ENCODE peak calls at places on chromosomes 5 and 9, in nine cellular contexts. One of them, this sample, is unnamed.

GRCh38 chr5:139741823-139742172 is 53.8 kb upstream of the PSD2 start:
- DNase-seq in mucosa of gallbladder: no peak
- DNase-seq in NCI-H1694: no peak
- DNase-seq in activated CD8-positive, alpha-beta memory T cell treated with anti-CD3 and anti-CD28 coated beads for 48 hours: no peak
- DNase-seq in cortex of kidney: no peak
- DNase-seq in stimulated activated CD4-positive, alpha-beta T cell treated with anti-CD3 and anti-CD28 coated beads, Interleukin-2, amount 100 ng/mL, for 48 hours: no peak
- DNase-seq in choroid plexus epithelial cell: no peak
- DNase-seq in GM12891: no peak
- DNase-seq in stimulated activated CD8-positive, alpha-beta memory T cell treated with anti-CD3 and anti-CD28 coated beads, Interleukin-7, amount 100 ng/mL, for 1 hour: no peak
- DNase-seq in this sample: no peak

GRCh38 chr5:178827636-178828035 is 32.1 kb upstream of the ZNF354B start:
- DNase-seq in activated CD8-positive, alpha-beta memory T cell treated with anti-CD3 and anti-CD28 coated beads for 48 hours: no peak
- DNase-seq in NCI-H1694: no peak
- DNase-seq in stimulated activated CD4-positive, alpha-beta T cell treated with anti-CD3 and anti-CD28 coated beads, Interleukin-2, amount 100 ng/mL, for 48 hours: no peak
- DNase-seq in mucosa of gallbladder: no peak
- DNase-seq in stimulated activated CD8-positive, alpha-beta memory T cell treated with anti-CD3 and anti-CD28 coated beads, Interleukin-7, amount 100 ng/mL, for 1 hour: no peak
- DNase-seq in cortex of kidney: no peak
- DNase-seq in GM12891: no peak
- DNase-seq in choroid plexus epithelial cell: no peak
- DNase-seq in this sample: no peak

GRCh38 chr5:1772634-1773033 is 27.0 kb downstream of the MRPL36 start:
- DNase-seq in mucosa of gallbladder: no peak
- DNase-seq in choroid plexus epithelial cell: peak
- DNase-seq in NCI-H1694: no peak
- DNase-seq in stimulated activated CD4-positive, alpha-beta T cell treated with anti-CD3 and anti-CD28 coated beads, Interleukin-2, amount 100 ng/mL, for 48 hours: no peak
- DNase-seq in cortex of kidney: no peak
- DNase-seq in activated CD8-positive, alpha-beta memory T cell treated with anti-CD3 and anti-CD28 coated beads for 48 hours: no peak
- DNase-seq in GM12891: no peak
- DNase-seq in stimulated activated CD8-positive, alpha-beta memory T cell treated with anti-CD3 and anti-CD28 coated beads, Interleukin-7, amount 100 ng/mL, for 1 hour: no peak
- DNase-seq in this sample: no peak

GRCh38 chr9:112439825-112440224 is 46.8 kb upstream of the KIAA1958 start:
- DNase-seq in choroid plexus epithelial cell: no peak
- DNase-seq in activated CD8-positive, alpha-beta memory T cell treated with anti-CD3 and anti-CD28 coated beads for 48 hours: no peak
- DNase-seq in cortex of kidney: no peak
- DNase-seq in NCI-H1694: no peak
- DNase-seq in stimulated activated CD4-positive, alpha-beta T cell treated with anti-CD3 and anti-CD28 coated beads, Interleukin-2, amount 100 ng/mL, for 48 hours: no peak
- DNase-seq in mucosa of gallbladder: no peak
- DNase-seq in GM12891: no peak
- DNase-seq in stimulated activated CD8-positive, alpha-beta memory T cell treated with anti-CD3 and anti-CD28 coated beads, Interleukin-7, amount 100 ng/mL, for 1 hour: no peak
- DNase-seq in this sample: no peak

GRCh38 chr9:109730228-109730627 is 49.8 kb upstream of the PALM2AKAP2 start:
- DNase-seq in mucosa of gallbladder: peak
- DNase-seq in NCI-H1694: no peak
- DNase-seq in activated CD8-positive, alpha-beta memory T cell treated with anti-CD3 and anti-CD28 coated beads for 48 hours: no peak
- DNase-seq in GM12891: no peak
- DNase-seq in choroid plexus epithelial cell: peak
- DNase-seq in cortex of kidney: no peak
- DNase-seq in stimulated activated CD4-positive, alpha-beta T cell treated with anti-CD3 and anti-CD28 coated beads, Interleukin-2, amount 100 ng/mL, for 48 hours: no peak
- DNase-seq in stimulated activated CD8-positive, alpha-beta memory T cell treated with anti-CD3 and anti-CD28 coated beads, Interleukin-7, amount 100 ng/mL, for 1 hour: no peak
- DNase-seq in this sample: no peak

GRCh38 chr5:65981548-65981947 is 55.2 kb downstream of the ERBIN start:
- DNase-seq in GM12891: no peak
- DNase-seq in mucosa of gallbladder: no peak
- DNase-seq in stimulated activated CD8-positive, alpha-beta memory T cell treated with anti-CD3 and anti-CD28 coated beads, Interleukin-7, amount 100 ng/mL, for 1 hour: no peak
- DNase-seq in cortex of kidney: no peak
- DNase-seq in stimulated activated CD4-positive, alpha-beta T cell treated with anti-CD3 and anti-CD28 coated beads, Interleukin-2, amount 100 ng/mL, for 48 hours: no peak
- DNase-seq in choroid plexus epithelial cell: no peak
- DNase-seq in NCI-H1694: no peak
- DNase-seq in activated CD8-positive, alpha-beta memory T cell treated with anti-CD3 and anti-CD28 coated beads for 48 hours: no peak
- DNase-seq in this sample: no peak

GRCh38 chr9:92385001-92385400 is 19.4 kb downstream of the OGN start:
- DNase-seq in choroid plexus epithelial cell: peak
- DNase-seq in activated CD8-positive, alpha-beta memory T cell treated with anti-CD3 and anti-CD28 coated beads for 48 hours: no peak
- DNase-seq in GM12891: no peak
- DNase-seq in NCI-H1694: no peak
- DNase-seq in cortex of kidney: no peak
- DNase-seq in mucosa of gallbladder: no peak
- DNase-seq in stimulated activated CD4-positive, alpha-beta T cell treated with anti-CD3 and anti-CD28 coated beads, Interleukin-2, amount 100 ng/mL, for 48 hours: no peak
- DNase-seq in stimulated activated CD8-positive, alpha-beta memory T cell treated with anti-CD3 and anti-CD28 coated beads, Interleukin-7, amount 100 ng/mL, for 1 hour: no peak
- DNase-seq in this sample: no peak

GRCh38 chr5:170542691-170543275 is 39.0 kb downstream of the KCNIP1 start:
- DNase-seq in choroid plexus epithelial cell: no peak
- DNase-seq in activated CD8-positive, alpha-beta memory T cell treated with anti-CD3 and anti-CD28 coated beads for 48 hours: no peak
- DNase-seq in cortex of kidney: no peak
- DNase-seq in NCI-H1694: no peak
- DNase-seq in stimulated activated CD4-positive, alpha-beta T cell treated with anti-CD3 and anti-CD28 coated beads, Interleukin-2, amount 100 ng/mL, for 48 hours: no peak
- DNase-seq in mucosa of gallbladder: no peak
- DNase-seq in stimulated activated CD8-positive, alpha-beta memory T cell treated with anti-CD3 and anti-CD28 coated beads, Interleukin-7, amount 100 ng/mL, for 1 hour: no peak
- DNase-seq in GM12891: no peak
- DNase-seq in this sample: no peak

GRCh38 chr5:111694183-111694582 is 62.8 kb downstream of the NREP start:
- DNase-seq in GM12891: no peak
- DNase-seq in choroid plexus epithelial cell: peak
- DNase-seq in NCI-H1694: no peak
- DNase-seq in stimulated activated CD8-positive, alpha-beta memory T cell treated with anti-CD3 and anti-CD28 coated beads, Interleukin-7, amount 100 ng/mL, for 1 hour: no peak
- DNase-seq in cortex of kidney: no peak
- DNase-seq in activated CD8-positive, alpha-beta memory T cell treated with anti-CD3 and anti-CD28 coated beads for 48 hours: no peak
- DNase-seq in mucosa of gallbladder: no peak
- DNase-seq in stimulated activated CD4-positive, alpha-beta T cell treated with anti-CD3 and anti-CD28 coated beads, Interleukin-2, amount 100 ng/mL, for 48 hours: no peak
- DNase-seq in this sample: no peak

GRCh38 chr9:109311731-109312130 is 9.1 kb downstream of the EPB41L4B start:
- DNase-seq in NCI-H1694: peak
- DNase-seq in mucosa of gallbladder: no peak
- DNase-seq in stimulated activated CD8-positive, alpha-beta memory T cell treated with anti-CD3 and anti-CD28 coated beads, Interleukin-7, amount 100 ng/mL, for 1 hour: no peak
- DNase-seq in stimulated activated CD4-positive, alpha-beta T cell treated with anti-CD3 and anti-CD28 coated beads, Interleukin-2, amount 100 ng/mL, for 48 hours: no peak
- DNase-seq in choroid plexus epithelial cell: no peak
- DNase-seq in cortex of kidney: no peak
- DNase-seq in GM12891: peak
- DNase-seq in activated CD8-positive, alpha-beta memory T cell treated with anti-CD3 and anti-CD28 coated beads for 48 hours: no peak
- DNase-seq in this sample: peak

GRCh38 chr5:32283539-32284377 is 29.0 kb downstream of the MTMR12 start:
- DNase-seq in activated CD8-positive, alpha-beta memory T cell treated with anti-CD3 and anti-CD28 coated beads for 48 hours: no peak
- DNase-seq in stimulated activated CD4-positive, alpha-beta T cell treated with anti-CD3 and anti-CD28 coated beads, Interleukin-2, amount 100 ng/mL, for 48 hours: no peak
- DNase-seq in mucosa of gallbladder: no peak
- DNase-seq in NCI-H1694: no peak
- DNase-seq in cortex of kidney: no peak
- DNase-seq in choroid plexus epithelial cell: peak
- DNase-seq in GM12891: no peak
- DNase-seq in stimulated activated CD8-positive, alpha-beta memory T cell treated with anti-CD3 and anti-CD28 coated beads, Interleukin-7, amount 100 ng/mL, for 1 hour: no peak
- DNase-seq in this sample: no peak

GRCh38 chr9:99365233-99365980 is 143.3 kb downstream of the SEC61B start:
- DNase-seq in activated CD8-positive, alpha-beta memory T cell treated with anti-CD3 and anti-CD28 coated beads for 48 hours: no peak
- DNase-seq in NCI-H1694: no peak
- DNase-seq in choroid plexus epithelial cell: peak
- DNase-seq in cortex of kidney: no peak
- DNase-seq in stimulated activated CD8-positive, alpha-beta memory T cell treated with anti-CD3 and anti-CD28 coated beads, Interleukin-7, amount 100 ng/mL, for 1 hour: no peak
- DNase-seq in stimulated activated CD4-positive, alpha-beta T cell treated with anti-CD3 and anti-CD28 coated beads, Interleukin-2, amount 100 ng/mL, for 48 hours: no peak
- DNase-seq in mucosa of gallbladder: no peak
- DNase-seq in GM12891: no peak
- DNase-seq in this sample: no peak

GRCh38 chr9:104177003-104177611 is 83.0 kb downstream of the SMC2 start:
- DNase-seq in choroid plexus epithelial cell: peak
- DNase-seq in NCI-H1694: peak
- DNase-seq in activated CD8-positive, alpha-beta memory T cell treated with anti-CD3 and anti-CD28 coated beads for 48 hours: no peak
- DNase-seq in stimulated activated CD8-positive, alpha-beta memory T cell treated with anti-CD3 and anti-CD28 coated beads, Interleukin-7, amount 100 ng/mL, for 1 hour: no peak
- DNase-seq in GM12891: no peak
- DNase-seq in mucosa of gallbladder: no peak
- DNase-seq in cortex of kidney: no peak
- DNase-seq in stimulated activated CD4-positive, alpha-beta T cell treated with anti-CD3 and anti-CD28 coated beads, Interleukin-2, amount 100 ng/mL, for 48 hours: no peak
- DNase-seq in this sample: peak

GRCh38 chr5:14937277-14937676 is 65.7 kb upstream of the ANKH start:
- DNase-seq in choroid plexus epithelial cell: no peak
- DNase-seq in activated CD8-positive, alpha-beta memory T cell treated with anti-CD3 and anti-CD28 coated beads for 48 hours: no peak
- DNase-seq in cortex of kidney: no peak
- DNase-seq in NCI-H1694: no peak
- DNase-seq in stimulated activated CD8-positive, alpha-beta memory T cell treated with anti-CD3 and anti-CD28 coated beads, Interleukin-7, amount 100 ng/mL, for 1 hour: no peak
- DNase-seq in GM12891: no peak
- DNase-seq in stimulated activated CD4-positive, alpha-beta T cell treated with anti-CD3 and anti-CD28 coated beads, Interleukin-2, amount 100 ng/mL, for 48 hours: no peak
- DNase-seq in mucosa of gallbladder: no peak
- DNase-seq in this sample: no peak

GRCh38 chr5:122150128-122150685 is 20.9 kb downstream of the ZNF474 start:
- DNase-seq in cortex of kidney: no peak
- DNase-seq in mucosa of gallbladder: no peak
- DNase-seq in choroid plexus epithelial cell: peak
- DNase-seq in NCI-H1694: no peak
- DNase-seq in stimulated activated CD8-positive, alpha-beta memory T cell treated with anti-CD3 and anti-CD28 coated beads, Interleukin-7, amount 100 ng/mL, for 1 hour: no peak
- DNase-seq in activated CD8-positive, alpha-beta memory T cell treated with anti-CD3 and anti-CD28 coated beads for 48 hours: no peak
- DNase-seq in stimulated activated CD4-positive, alpha-beta T cell treated with anti-CD3 and anti-CD28 coated beads, Interleukin-2, amount 100 ng/mL, for 48 hours: no peak
- DNase-seq in GM12891: no peak
- DNase-seq in this sample: no peak

GRCh38 chr9:89755835-89756234 is 151.0 kb downstream of the GADD45G start:
- DNase-seq in stimulated activated CD8-positive, alpha-beta memory T cell treated with anti-CD3 and anti-CD28 coated beads, Interleukin-7, amount 100 ng/mL, for 1 hour: no peak
- DNase-seq in choroid plexus epithelial cell: peak
- DNase-seq in cortex of kidney: no peak
- DNase-seq in NCI-H1694: peak
- DNase-seq in GM12891: no peak
- DNase-seq in stimulated activated CD4-positive, alpha-beta T cell treated with anti-CD3 and anti-CD28 coated beads, Interleukin-2, amount 100 ng/mL, for 48 hours: no peak
- DNase-seq in mucosa of gallbladder: peak
- DNase-seq in activated CD8-positive, alpha-beta memory T cell treated with anti-CD3 and anti-CD28 coated beads for 48 hours: no peak
- DNase-seq in this sample: no peak

GRCh38 chr9:14326264-14326826 is 12.4 kb upstream of the NFIB start:
- DNase-seq in NCI-H1694: peak
- DNase-seq in stimulated activated CD4-positive, alpha-beta T cell treated with anti-CD3 and anti-CD28 coated beads, Interleukin-2, amount 100 ng/mL, for 48 hours: no peak
- DNase-seq in stimulated activated CD8-positive, alpha-beta memory T cell treated with anti-CD3 and anti-CD28 coated beads, Interleukin-7, amount 100 ng/mL, for 1 hour: no peak
- DNase-seq in GM12891: no peak
- DNase-seq in cortex of kidney: no peak
- DNase-seq in choroid plexus epithelial cell: peak
- DNase-seq in activated CD8-positive, alpha-beta memory T cell treated with anti-CD3 and anti-CD28 coated beads for 48 hours: no peak
- DNase-seq in mucosa of gallbladder: no peak
- DNase-seq in this sample: no peak

GRCh38 chr5:164680812-164681211 is 1175.4 kb downstream of the MAT2B start:
- DNase-seq in stimulated activated CD8-positive, alpha-beta memory T cell treated with anti-CD3 and anti-CD28 coated beads, Interleukin-7, amount 100 ng/mL, for 1 hour: no peak
- DNase-seq in mucosa of gallbladder: no peak
- DNase-seq in GM12891: no peak
- DNase-seq in stimulated activated CD4-positive, alpha-beta T cell treated with anti-CD3 and anti-CD28 coated beads, Interleukin-2, amount 100 ng/mL, for 48 hours: no peak
- DNase-seq in activated CD8-positive, alpha-beta memory T cell treated with anti-CD3 and anti-CD28 coated beads for 48 hours: no peak
- DNase-seq in NCI-H1694: no peak
- DNase-seq in choroid plexus epithelial cell: no peak
- DNase-seq in cortex of kidney: no peak
- DNase-seq in this sample: no peak

GRCh38 chr5:128304791-128305190 is 221.2 kb downstream of the SLC12A2 start:
- DNase-seq in GM12891: no peak
- DNase-seq in choroid plexus epithelial cell: peak
- DNase-seq in mucosa of gallbladder: no peak
- DNase-seq in stimulated activated CD8-positive, alpha-beta memory T cell treated with anti-CD3 and anti-CD28 coated beads, Interleukin-7, amount 100 ng/mL, for 1 hour: no peak
- DNase-seq in NCI-H1694: no peak
- DNase-seq in cortex of kidney: no peak
- DNase-seq in stimulated activated CD4-positive, alpha-beta T cell treated with anti-CD3 and anti-CD28 coated beads, Interleukin-2, amount 100 ng/mL, for 48 hours: no peak
- DNase-seq in activated CD8-positive, alpha-beta memory T cell treated with anti-CD3 and anti-CD28 coated beads for 48 hours: no peak
- DNase-seq in this sample: no peak

GRCh38 chr9:134612309-134612708 is 29.3 kb upstream of the COL5A1 start:
- DNase-seq in cortex of kidney: no peak
- DNase-seq in NCI-H1694: no peak
- DNase-seq in stimulated activated CD8-positive, alpha-beta memory T cell treated with anti-CD3 and anti-CD28 coated beads, Interleukin-7, amount 100 ng/mL, for 1 hour: no peak
- DNase-seq in mucosa of gallbladder: no peak
- DNase-seq in GM12891: no peak
- DNase-seq in stimulated activated CD4-positive, alpha-beta T cell treated with anti-CD3 and anti-CD28 coated beads, Interleukin-2, amount 100 ng/mL, for 48 hours: no peak
- DNase-seq in activated CD8-positive, alpha-beta memory T cell treated with anti-CD3 and anti-CD28 coated beads for 48 hours: no peak
- DNase-seq in choroid plexus epithelial cell: no peak
- DNase-seq in this sample: no peak

GRCh38 chr5:19891658-19892057 is 96.3 kb downstream of the CDH18 start:
- DNase-seq in choroid plexus epithelial cell: peak
- DNase-seq in stimulated activated CD4-positive, alpha-beta T cell treated with anti-CD3 and anti-CD28 coated beads, Interleukin-2, amount 100 ng/mL, for 48 hours: no peak
- DNase-seq in mucosa of gallbladder: no peak
- DNase-seq in cortex of kidney: no peak
- DNase-seq in stimulated activated CD8-positive, alpha-beta memory T cell treated with anti-CD3 and anti-CD28 coated beads, Interleukin-7, amount 100 ng/mL, for 1 hour: no peak
- DNase-seq in NCI-H1694: no peak
- DNase-seq in GM12891: no peak
- DNase-seq in activated CD8-positive, alpha-beta memory T cell treated with anti-CD3 and anti-CD28 coated beads for 48 hours: no peak
- DNase-seq in this sample: no peak

GRCh38 chr5:157857821-157858526 is 971 bp downstream of the CLINT1 start:
- DNase-seq in NCI-H1694: no peak
- DNase-seq in choroid plexus epithelial cell: peak
- DNase-seq in stimulated activated CD4-positive, alpha-beta T cell treated with anti-CD3 and anti-CD28 coated beads, Interleukin-2, amount 100 ng/mL, for 48 hours: no peak
- DNase-seq in activated CD8-positive, alpha-beta memory T cell treated with anti-CD3 and anti-CD28 coated beads for 48 hours: no peak
- DNase-seq in mucosa of gallbladder: no peak
- DNase-seq in stimulated activated CD8-positive, alpha-beta memory T cell treated with anti-CD3 and anti-CD28 coated beads, Interleukin-7, amount 100 ng/mL, for 1 hour: no peak
- DNase-seq in cortex of kidney: no peak
- DNase-seq in GM12891: no peak
- DNase-seq in this sample: peak